ENCODE peak calls at places on chromosomes 7 and 10, in five cellular contexts. D is A549, A is HepG2, K is K562, N is H1. Q is an unnamed sample.

GRCh38 chr10:36211856-36212255 is 569.8 kb upstream of the FZD8 start:
- DNase-seq in N (no peak), D (no peak), A (no peak), K (no peak), Q (no peak)

GRCh38 chr7:155844526-155844925 is 32.3 kb upstream of the SHH start:
- DNase-seq in D (no peak), N (no peak), A (no peak), K (no peak), Q (no peak)

GRCh38 chr7:40499718-40500117 is 364.9 kb downstream of the SUGCT start:
- DNase-seq in D (no peak), K (no peak), N (no peak), A (no peak), Q (no peak)

GRCh38 chr7:139867847-139868246 is 38.8 kb downstream of the TBXAS1 start:
- DNase-seq in A (no peak), K (no peak), D (no peak), N (no peak), Q (no peak)

GRCh38 chr10:1403508-1404230 is 333.7 kb downstream of the ADARB2 start:
- DNase-seq in D (no peak), N (no peak), A (no peak), K (no peak), Q (no peak)

GRCh38 chr7:34208878-34209621 is 303.7 kb downstream of the BMPER start:
- DNase-seq in N (no peak), A (no peak), K (no peak), D (no peak), Q (no peak)

GRCh38 chr7:95578299-95578855 is 17.9 kb downstream of the PDK4 start:
- DNase-seq in N (no peak), D (no peak), K (no peak), A (no peak), Q (no peak)

GRCh38 chr10:12235116-12235694 is 39.2 kb downstream of the CDC123 start:
- DNase-seq in A (no peak), K (no peak), D (no peak), N (no peak), Q (peak)

GRCh38 chr10:6396652-6397051 is 183.4 kb downstream of the PRKCQ start:
- DNase-seq in A (no peak), D (no peak), N (no peak), K (no peak), Q (peak)

GRCh38 chr7:38858281-38858884 is 50.6 kb downstream of the VPS41 start:
- DNase-seq in D (peak), N (no peak), A (no peak), K (no peak), Q (peak)

GRCh38 chr7:128006550-128007292 is 24.5 kb downstream of the LRRC4 start:
- DNase-seq in A (no peak), K (no peak), N (no peak), D (no peak), Q (no peak)

GRCh38 chr7:19377611-19378339 is 232.6 kb upstream of the FERD3L start:
- DNase-seq in A (no peak), K (no peak), N (no peak), D (no peak), Q (peak)

GRCh38 chr10:130022501-130023299 is 58.6 kb upstream of the EBF3 start:
- DNase-seq in D (no peak), N (no peak), K (no peak), A (no peak), Q (peak)

GRCh38 chr10:10967502-10967901 is 50.2 kb upstream of the CELF2 start:
- DNase-seq in N (no peak), K (no peak), D (no peak), A (no peak), Q (no peak)

GRCh38 chr10:111089293-111089692 is 12.5 kb downstream of the ADRA2A start:
- DNase-seq in K (no peak), N (no peak), A (no peak), D (no peak), Q (no peak)

GRCh38 chr10:63553031-63553430 is 31.8 kb downstream of the REEP3 start:
- DNase-seq in N (no peak), D (peak), K (no peak), A (no peak), Q (peak)

GRCh38 chr10:89966211-89966610 is 264.8 kb downstream of the KIF20B start:
- DNase-seq in N (no peak), K (no peak), A (no peak), D (no peak), Q (no peak)

GRCh38 chr10:3805227-3805790 is 20.3 kb upstream of the KLF6 start:
- DNase-seq in N (no peak), A (no peak), K (peak), D (peak), Q (peak)

GRCh38 chr7:112238852-112239610 is 32.5 kb downstream of the ZNF277 start:
- DNase-seq in D (peak), N (no peak), K (no peak), A (peak), Q (peak)

GRCh38 chr7:77950548-77950947 is 152.0 kb downstream of the PHTF2 start:
- DNase-seq in K (no peak), N (no peak), D (no peak), A (no peak), Q (no peak)

GRCh38 chr10:82150123-82150900 is 275.3 kb downstream of the NRG3 start:
- DNase-seq in N (peak), K (peak), D (peak), A (no peak), Q (no peak)

GRCh38 chr7:42493436-42494198 is 256.6 kb upstream of the GLI3 start:
- DNase-seq in A (no peak), N (peak), K (peak), D (peak), Q (peak)

GRCh38 chr7:27697861-27698430 is 35.3 kb upstream of the HIBADH start:
- DNase-seq in K (no peak), A (peak), D (peak), N (no peak), Q (peak)

GRCh38 chr10:80509403-80510161 is 28.1 kb upstream of the SH2D4B start:
- DNase-seq in D (peak), A (no peak), N (no peak), K (no peak), Q (peak)

GRCh38 chr7:155750255-155751125 is 61.8 kb downstream of the SHH start:
- DNase-seq in A (no peak), N (no peak), D (no peak), K (no peak), Q (no peak)

GRCh38 chr10:103716206-103717160 is 138.9 kb downstream of the SH3PXD2A start:
- DNase-seq in N (no peak), K (no peak), A (peak), D (no peak), Q (no peak)

GRCh38 chr10:5965266-5965665 is 12.1 kb downstream of the IL15RA start:
- DNase-seq in D (no peak), K (no peak), A (no peak), N (no peak), Q (no peak)

GRCh38 chr10:93874309-93875031 is 19.3 kb upstream of the SLC35G1 start:
- DNase-seq in N (no peak), A (no peak), K (no peak), D (no peak), Q (no peak)

GRCh38 chr10:4069491-4069890 is 284.5 kb upstream of the KLF6 start:
- DNase-seq in D (no peak), K (no peak), N (no peak), A (no peak), Q (peak)

GRCh38 chr10:96740579-96741281 is 20.4 kb upstream of the PIK3AP1 start:
- DNase-seq in D (no peak), K (no peak), N (no peak), A (no peak), Q (no peak)

GRCh38 chr10:96745950-96746349 is 25.6 kb upstream of the PIK3AP1 start:
- DNase-seq in D (no peak), A (no peak), N (no peak), K (no peak), Q (no peak)

GRCh38 chr10:96746503-96746902 is 26.2 kb upstream of the PIK3AP1 start:
- DNase-seq in A (no peak), K (no peak), D (no peak), N (no peak), Q (peak)

GRCh38 chr10:96747734-96748550 is 27.6 kb upstream of the PIK3AP1 start:
- DNase-seq in A (peak), N (no peak), D (no peak), K (no peak), Q (no peak)

GRCh38 chr10:96743988-96744585 is 23.8 kb upstream of the PIK3AP1 start:
- DNase-seq in N (no peak), K (peak), D (no peak), A (peak), Q (peak)
- TF ChIP-seq MAFK in N (no peak), K (no peak), D (no peak), A (no peak), Q (no peak)

DNA sequence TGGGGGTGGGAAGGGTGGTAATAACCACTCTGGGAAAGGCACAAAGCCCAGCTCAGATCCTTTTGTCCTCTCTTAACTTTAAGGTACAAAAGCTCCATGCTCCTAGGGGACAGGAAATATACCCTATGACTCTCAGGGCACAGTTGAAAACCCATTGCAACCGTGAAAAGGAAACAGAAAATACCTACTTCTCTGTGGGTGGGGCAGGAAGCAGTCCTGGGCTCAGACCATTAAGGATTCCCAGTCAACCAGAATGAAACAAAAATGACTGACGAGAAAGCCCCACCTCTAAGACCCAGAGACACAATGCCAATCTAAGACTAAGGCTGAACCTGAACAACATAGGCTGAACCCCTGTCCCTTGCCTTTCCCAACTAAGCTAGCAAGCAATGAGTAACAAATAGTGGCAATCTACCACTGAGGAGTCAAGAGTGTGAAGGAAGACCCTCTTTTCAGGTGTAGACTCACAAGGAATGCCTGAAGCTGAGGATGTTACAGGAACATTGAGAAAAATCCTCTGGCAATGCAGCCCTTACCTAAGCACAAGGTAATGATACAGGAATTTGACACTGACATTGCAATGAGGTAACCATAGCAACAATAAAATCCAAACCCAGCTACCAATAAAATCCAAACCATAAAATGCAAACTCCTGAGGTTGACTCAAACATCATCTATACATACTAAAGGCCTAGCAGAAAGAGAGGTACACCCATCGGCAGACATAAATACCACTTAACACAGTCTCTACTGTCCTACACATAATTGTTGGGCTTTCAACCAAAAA is 380.1 kb downstream of the HPSE2 start:
- DNase-seq in N (no peak), A (no peak), K (no peak), D (no peak), Q (no peak)
- TF ChIP-seq MAFK in N (no peak), A (no peak), K (no peak), D (no peak), Q (no peak)

GRCh38 chr7:13933106-13933505 is 56.4 kb downstream of the ETV1 start:
- DNase-seq in D (no peak), A (no peak), K (no peak), N (no peak), Q (peak)
- TF ChIP-seq MAFK in D (no peak), A (no peak), K (no peak), N (no peak), Q (no peak)

DNA sequence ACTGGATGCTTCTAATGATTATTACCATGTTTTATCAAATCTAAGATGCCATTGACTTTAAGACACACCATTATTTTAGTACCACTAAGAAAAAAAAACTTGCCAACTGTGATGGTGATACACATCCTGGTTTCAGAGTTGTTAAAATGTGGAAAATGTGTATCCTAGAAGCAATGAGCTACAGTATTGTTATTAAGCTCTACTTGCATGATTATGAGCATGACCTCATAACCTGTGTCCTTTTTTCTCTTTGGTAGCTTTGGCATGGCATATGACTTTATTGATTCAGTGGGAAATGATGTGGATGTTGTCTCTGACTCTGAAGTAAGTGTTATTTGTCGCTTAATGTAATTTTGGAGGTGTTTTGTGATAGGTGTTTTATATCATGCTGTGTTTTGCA is 3.3 kb downstream of the EDRF1 start:
- DNase-seq in K (no peak), A (no peak), N (no peak), D (no peak), Q (no peak)
- TF ChIP-seq MAFK in K (no peak), A (no peak), N (no peak), D (no peak), Q (no peak)

DNA sequence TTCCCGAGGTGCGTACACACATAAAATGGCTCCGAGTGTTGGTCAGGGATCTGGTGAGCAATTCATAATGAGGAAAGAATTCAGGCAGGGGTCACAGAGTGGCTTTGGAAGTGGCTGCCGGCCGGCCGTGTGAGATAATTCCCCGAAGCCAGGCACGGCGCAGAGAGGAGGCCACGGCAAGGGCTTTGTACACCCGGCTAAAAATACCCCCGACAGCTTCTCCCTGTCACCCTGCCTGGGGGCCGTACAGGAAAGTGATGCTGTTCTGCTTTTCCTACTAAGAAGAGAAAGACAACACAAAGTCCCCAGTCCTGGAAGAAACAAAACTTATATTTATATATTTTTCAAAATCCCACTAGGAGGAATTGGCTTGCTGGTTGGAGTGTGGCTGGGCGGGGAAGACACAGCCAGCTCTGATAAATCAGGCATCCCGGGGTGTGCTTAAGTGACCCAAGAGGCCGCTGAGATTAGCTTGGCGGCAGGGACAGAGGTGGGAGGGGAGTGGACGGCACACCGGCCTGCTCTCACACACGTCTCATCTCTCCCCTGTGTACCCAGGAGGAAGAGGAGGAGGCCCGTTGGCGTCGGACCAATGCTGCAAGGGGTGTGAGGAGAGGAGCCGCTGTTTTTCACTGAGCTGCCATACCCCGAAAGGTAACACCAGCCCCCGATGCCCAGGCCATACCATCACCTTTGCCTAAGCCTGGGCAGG is 70.5 kb downstream of the ZMIZ1 start:
- DNase-seq in D (no peak), A (no peak), N (no peak), K (peak), Q (peak)
- TF ChIP-seq MAFK in D (no peak), A (no peak), N (no peak), K (no peak), Q (no peak)

GRCh38 chr10:14583252-14583651 is 191.4 kb downstream of the FAM107B start:
- DNase-seq in K (no peak), N (no peak), A (no peak), D (no peak), Q (no peak)
- TF ChIP-seq MAFK in K (no peak), N (no peak), A (no peak), D (no peak), Q (no peak)

GRCh38 chr10:133237241-133238065 is at the start of gene VENTX:
- DNase-seq in K (no peak), N (peak), D (no peak), A (no peak), Q (no peak)

GRCh38 chr10:133235891-133236321 is 1.7 kb upstream of the VENTX start:
- DNase-seq in A (no peak), D (no peak), N (no peak), K (no peak), Q (no peak)

GRCh38 chr10:133238066-133238804 is 580 bp downstream of the VENTX start:
- DNase-seq in D (no peak), N (no peak), A (no peak), K (no peak), Q (no peak)

GRCh38 chr10:133236411-133237240 is 1.0 kb upstream of the VENTX start:
- DNase-seq in K (no peak), N (no peak), A (no peak), D (no peak), Q (no peak)

GRCh38 chr10:133235265-133235664 is 2.4 kb upstream of the VENTX start:
- DNase-seq in K (no peak), A (no peak), N (no peak), D (no peak), Q (no peak)
- TF ChIP-seq MAFK in K (no peak), A (no peak), N (no peak), D (no peak), Q (no peak)

GRCh38 chr7:1675673-1676549 is 5.8 kb downstream of the ELFN1 start:
- DNase-seq in K (no peak), A (no peak), N (no peak), D (no peak), Q (no peak)
- TF ChIP-seq MAFK in K (no peak), A (no peak), N (no peak), D (no peak), Q (no peak)

GRCh38 chr10:117250409-117250808 is 9.5 kb downstream of the SLC18A2 start:
- DNase-seq in K (no peak), D (no peak), A (no peak), N (no peak), Q (no peak)
- TF ChIP-seq MAFK in K (no peak), D (no peak), A (no peak), N (no peak), Q (no peak)

DNA sequence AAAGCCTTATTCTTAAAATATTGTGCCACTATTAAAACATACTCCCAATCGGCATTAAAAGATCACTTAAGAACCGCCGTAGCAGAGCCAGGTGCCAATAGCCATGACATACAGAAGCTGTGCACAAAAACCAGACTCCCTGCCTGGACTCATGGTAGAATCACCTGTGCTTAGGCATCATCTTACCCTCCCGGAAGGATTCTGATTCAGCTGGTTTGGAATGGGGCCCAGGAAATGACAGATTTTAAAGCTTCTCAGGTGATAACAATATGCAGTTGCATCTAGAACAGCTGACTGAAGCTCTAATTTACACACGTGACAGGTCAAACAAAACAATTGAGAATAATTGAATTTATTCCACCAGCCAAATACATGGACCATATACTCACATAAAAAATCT is 10.7 kb downstream of the A1CF start:
- DNase-seq in A (no peak), D (no peak), K (no peak), N (no peak), Q (no peak)
- TF ChIP-seq MAFK in A (no peak), D (no peak), K (no peak), N (no peak), Q (no peak)